ENCODE peak calls at places on chromosome 19, in five cellular contexts. R is heart right ventricle, L is pancreas, D is neural crest cell, O is osteocyte. B is an unnamed sample.
A peak's percentile ranks its signal among the peaks of the same experiment; 100 is the strongest.

GRCh38 chr19:30171795-30172642 is 200.2 kb upstream of the ZNF536 start:
- DNase-seq in O (no peak), L (no peak), R (no peak), D (no peak), B (no peak)

GRCh38 chr19:51417107-51417806 is at the start of gene SIGLEC10:
- DNase-seq in L (no peak), O (no peak), D (no peak), R (peak; percentile 18), B (no peak)

GRCh38 chr19:42277821-42278809 is 9.1 kb downstream of the CIC start:
- DNase-seq in O (peak; percentile 91), D (no peak), R (peak; percentile 40), L (no peak), B (no peak)

GRCh38 chr19:48598996-48599626 is 7.4 kb upstream of the SPACA4 start:
- DNase-seq in D (no peak), O (no peak), R (no peak), L (no peak), B (no peak)

GRCh38 chr19:18778826-18779354 is 12.2 kb downstream of the COMP start:
- DNase-seq in L (no peak), R (no peak), D (no peak), O (no peak), B (no peak)

GRCh38 chr19:19937403-19937802 is 36.7 kb downstream of the ZNF93 start:
- DNase-seq in L (no peak), D (no peak), R (no peak), O (no peak), B (no peak)

GRCh38 chr19:42018503-42019193 is 24.6 kb upstream of the ATP1A3 start:
- DNase-seq in R (no peak), O (no peak), L (no peak), D (no peak), B (no peak)

GRCh38 chr19:52891336-52891735 is 6.1 kb downstream of the ZNF320 start:
- DNase-seq in O (no peak), L (no peak), D (no peak), R (no peak), B (no peak)

GRCh38 chr19:37963190-37963947 is 56.4 kb downstream of the SIPA1L3 start:
- DNase-seq in L (no peak), D (no peak), O (no peak), R (no peak), B (no peak)

GRCh38 chr19:29609636-29610035 is 3.6 kb downstream of the POP4 start:
- DNase-seq in R (no peak), L (no peak), O (no peak), D (no peak), B (no peak)

GRCh38 chr19:46932346-46932745 is 71.5 kb downstream of the ARHGAP35 start:
- DNase-seq in L (no peak), R (no peak), O (no peak), D (no peak), B (no peak)

GRCh38 chr19:40960062-40960685 is 30.9 kb upstream of the CYP2B6 start:
- DNase-seq in L (no peak), D (no peak), R (no peak), O (no peak), B (no peak)

GRCh38 chr19:48501961-48502719 is 9.5 kb downstream of the LMTK3 start:
- DNase-seq in O (no peak), L (peak; percentile 99), D (no peak), R (no peak), B (peak; percentile 88)

GRCh38 chr19:32676186-32676894 is 692 bp downstream of the RGS9BP start:
- DNase-seq in D (no peak), O (no peak), R (no peak), L (peak; percentile 31), B (peak; percentile 47)

GRCh38 chr19:7340959-7341837 is 7.5 kb upstream of the ARHGEF18 start:
- DNase-seq in L (peak; percentile 66), D (peak; percentile 97), R (peak; percentile 78), O (peak; percentile 94), B (peak; percentile 83)

GRCh38 chr19:49213791-49214190 is 56.2 kb downstream of the TRPM4 start:
- DNase-seq in D (no peak), L (no peak), O (no peak), R (no peak), B (peak; percentile 25)

GRCh38 chr19:52689804-52690394 is 44.9 kb downstream of the ZNF611 start:
- DNase-seq in L (peak; percentile 61), R (peak; percentile 40), D (peak; percentile 13), O (peak; percentile 85), B (peak; percentile 3)

GRCh38 chr19:46040952-46041500 is at the start of gene IGFL4:
- DNase-seq in R (no peak), D (no peak), L (no peak), O (no peak), B (no peak)

GRCh38 chr19:15249560-15249874 is 17.3 kb upstream of the EPHX3 start:
- DNase-seq in O (no peak), D (no peak), R (no peak), L (no peak), B (no peak)
- TF ChIP-seq CTCF in O (no peak), D (no peak), R (no peak), L (no peak), B (no peak)

DNA sequence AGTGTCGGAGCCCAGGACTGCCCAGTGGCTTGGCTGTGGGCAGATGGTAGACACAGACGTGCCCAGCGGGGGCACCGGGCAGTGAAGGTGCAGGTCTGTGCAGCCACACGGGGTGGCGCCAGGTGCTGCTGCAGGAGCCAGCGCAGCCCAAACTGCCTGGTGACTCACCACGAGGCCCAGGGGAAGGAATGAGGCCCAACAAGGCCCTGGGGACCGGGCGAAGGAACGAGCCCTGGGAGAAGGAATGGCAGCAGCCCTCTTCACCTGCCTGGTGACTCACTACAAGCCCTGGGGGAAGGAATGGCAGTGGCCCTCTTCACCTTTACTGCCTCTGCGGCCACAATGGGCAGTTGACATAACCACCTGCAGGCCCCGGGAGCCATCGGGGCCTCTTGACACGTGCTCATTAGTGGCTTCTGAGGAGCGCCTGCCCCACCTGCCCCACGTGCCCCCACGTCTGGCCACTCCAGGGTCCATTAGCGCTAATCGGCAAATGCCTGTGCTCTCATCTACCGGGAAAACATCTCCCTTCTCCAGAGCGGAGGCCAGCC is 9.3 kb downstream of the MED16 start:
- DNase-seq in D (no peak), L (no peak), R (no peak), O (no peak), B (peak; percentile 88)
- TF ChIP-seq CTCF in D (no peak), L (no peak), R (no peak), O (no peak), B (peak; percentile 34)

GRCh38 chr19:39474139-39474620 is 6.5 kb upstream of the TIMM50 start:
- DNase-seq in D (peak; percentile 82), R (peak; percentile 44), O (peak; percentile 89), L (peak; percentile 42), B (peak; percentile 80)

GRCh38 chr19:39472746-39473442 is 7.7 kb upstream of the TIMM50 start:
- DNase-seq in D (no peak), O (no peak), R (no peak), L (no peak), B (no peak)

GRCh38 chr19:39473443-39473960 is 7.1 kb upstream of the TIMM50 start:
- DNase-seq in O (no peak), D (no peak), L (no peak), R (no peak), B (no peak)

GRCh38 chr19:39471756-39472536 is 8.7 kb upstream of the TIMM50 start:
- DNase-seq in D (no peak), O (no peak), L (no peak), R (no peak), B (no peak)

GRCh38 chr19:39475748-39476147 is 4.9 kb upstream of the TIMM50 start:
- DNase-seq in R (no peak), D (no peak), L (no peak), O (no peak), B (no peak)
- TF ChIP-seq CTCF in R (no peak), D (no peak), L (no peak), O (no peak), B (no peak)

GRCh38 chr19:2661615-2662014 is 40.9 kb downstream of the GNG7 start:
- DNase-seq in L (no peak), R (no peak), D (no peak), O (no peak), B (no peak)
- TF ChIP-seq CTCF in L (no peak), R (no peak), D (peak; percentile 30), O (peak; percentile 9), B (no peak)

DNA sequence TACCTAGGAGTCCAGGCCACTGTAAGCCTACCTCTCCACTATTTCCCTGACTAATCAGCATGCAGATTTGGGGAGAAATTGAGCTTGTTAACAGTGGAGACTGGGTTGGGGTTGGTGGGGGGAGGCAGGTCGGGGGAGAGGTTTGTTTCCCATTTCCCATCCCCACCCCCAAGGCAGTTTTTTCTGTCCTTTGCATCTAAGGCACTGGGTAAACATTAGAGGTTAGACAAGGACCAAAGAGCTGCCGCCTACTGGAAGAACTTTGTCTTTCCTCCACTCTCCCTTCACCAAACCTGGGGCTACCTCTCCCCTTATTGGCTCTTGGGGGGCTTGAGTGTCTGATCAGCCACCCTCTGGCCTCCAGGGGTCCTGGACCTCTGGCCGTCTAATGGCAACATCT is 953 bp downstream of the KCNN4 start:
- DNase-seq in L (no peak), R (no peak), D (no peak), O (no peak), B (peak; percentile 59)
- TF ChIP-seq CTCF in L (no peak), R (no peak), D (no peak), O (no peak), B (peak; percentile 40)

GRCh38 chr19:21851596-21852345 is 15.8 kb upstream of the ZNF43 start:
- DNase-seq in L (peak; percentile 96), R (peak; percentile 97), D (peak; percentile 84), O (peak; percentile 96), B (peak; percentile 59)
- TF ChIP-seq CTCF in L (no peak), R (no peak), D (no peak), O (no peak), B (no peak)

GRCh38 chr19:5680437-5681368 is at the start of the genes HSD11B1L and MICOS13:
- DNase-seq in D (peak; percentile 98), O (peak; percentile 99), R (peak; percentile 99), L (peak; percentile 99), B (peak; percentile 93)
- TF ChIP-seq CTCF in D (no peak), O (no peak), R (no peak), L (no peak), B (no peak)

GRCh38 chr19:13082192-13083007 is 20.3 kb downstream of the LYL1 start:
- DNase-seq in D (no peak), R (no peak), L (no peak), O (peak; percentile 95), B (peak; percentile 74)
- TF ChIP-seq CTCF in D (peak; percentile 34), R (no peak), L (no peak), O (peak; percentile 60), B (no peak)

B was measured in Calu3.